ENCODE peak calls at places on chromosomes 6 and 20, in five cellular contexts. I is heart right ventricle, P is H9, T is mammary epithelial cell, R is breast epithelium. V is an unnamed sample.

GRCh38 chr6:142954844-142955243 is 9.9 kb upstream of the HIVEP2 start:
- DNase-seq in P (no peak), T (no peak), I (no peak), R (no peak), V (no peak)

GRCh38 chr20:19688031-19688806 is 69.8 kb upstream of the RIN2 start:
- DNase-seq in P (peak), I (peak), T (peak), R (peak), V (peak)

GRCh38 chr20:53828673-53829085 is 235.0 kb upstream of the ZNF217 start:
- DNase-seq in I (no peak), R (peak), P (no peak), T (peak), V (no peak)

GRCh38 chr6:147179809-147180208 is 24.4 kb upstream of the STXBP5 start:
- DNase-seq in T (no peak), R (no peak), P (no peak), I (no peak), V (no peak)

GRCh38 chr20:14935285-14935684 is 597.9 kb upstream of the FLRT3 start:
- DNase-seq in I (no peak), T (no peak), P (no peak), R (no peak), V (no peak)

GRCh38 chr6:169858935-169859351 is 107.5 kb downstream of the ERMARD start:
- DNase-seq in I (no peak), T (peak), P (no peak), R (peak), V (no peak)

GRCh38 chr6:138818496-138819194 is 22.8 kb downstream of the ECT2L start:
- DNase-seq in R (no peak), I (no peak), P (peak), T (peak), V (no peak)

GRCh38 chr6:125950293-125950692 is 6.3 kb upstream of the HINT3 start:
- DNase-seq in P (peak), T (peak), R (no peak), I (no peak), V (no peak)

GRCh38 chr6:156390621-156391378 is 386.4 kb upstream of the ARID1B start:
- DNase-seq in P (peak), T (no peak), I (no peak), R (no peak), V (no peak)

GRCh38 chr20:39190666-39191570 is 228.8 kb downstream of the DHX35 start:
- DNase-seq in R (peak), T (peak), I (no peak), P (no peak), V (no peak)

GRCh38 chr6:154471609-154472362 is 38.7 kb downstream of the CNKSR3 start:
- DNase-seq in R (no peak), I (no peak), T (peak), P (no peak), V (no peak)

GRCh38 chr20:47791084-47791599 is 5.9 kb upstream of the SULF2 start:
- DNase-seq in T (peak), I (no peak), R (no peak), P (no peak), V (no peak)

GRCh38 chr20:38453941-38454340 is 18.7 kb upstream of the RALGAPB start:
- DNase-seq in T (no peak), P (no peak), I (no peak), R (no peak), V (no peak)

GRCh38 chr6:51559059-51559458 is 528.4 kb downstream of the PKHD1 start:
- DNase-seq in I (no peak), T (peak), P (peak), R (no peak), V (peak)

GRCh38 chr6:44226368-44227137 is 3.2 kb downstream of the SLC29A1 start:
- DNase-seq in R (no peak), I (peak), P (no peak), T (no peak), V (no peak)

GRCh38 chr6:108029226-108029921 is 45.2 kb downstream of the OSTM1 start:
- DNase-seq in P (no peak), R (no peak), I (no peak), T (no peak), V (no peak)

GRCh38 chr6:140160909-140161308 is 786.5 kb upstream of the CITED2 start:
- DNase-seq in R (no peak), I (no peak), T (no peak), P (no peak), V (no peak)

GRCh38 chr6:27608916-27609883 is 136.3 kb upstream of the ZNF184 start:
- DNase-seq in R (no peak), T (peak), I (no peak), P (peak), V (no peak)

GRCh38 chr6:57108691-57109090 is 18.7 kb downstream of the ZNF451 start:
- DNase-seq in P (no peak), I (no peak), R (no peak), T (no peak), V (no peak)

GRCh38 chr6:33181141-33181540 is 11.1 kb downstream of the COL11A2 start:
- DNase-seq in P (no peak), I (no peak), T (no peak), R (no peak), V (no peak)

GRCh38 chr6:87623248-87623647 is 33.3 kb downstream of the ORC3 start:
- DNase-seq in I (no peak), R (no peak), T (no peak), P (no peak), V (no peak)

GRCh38 chr6:29632789-29633531 is at the start of gene GABBR1:
- DNase-seq in R (peak), I (peak), T (peak), P (peak), V (peak)

DNA sequence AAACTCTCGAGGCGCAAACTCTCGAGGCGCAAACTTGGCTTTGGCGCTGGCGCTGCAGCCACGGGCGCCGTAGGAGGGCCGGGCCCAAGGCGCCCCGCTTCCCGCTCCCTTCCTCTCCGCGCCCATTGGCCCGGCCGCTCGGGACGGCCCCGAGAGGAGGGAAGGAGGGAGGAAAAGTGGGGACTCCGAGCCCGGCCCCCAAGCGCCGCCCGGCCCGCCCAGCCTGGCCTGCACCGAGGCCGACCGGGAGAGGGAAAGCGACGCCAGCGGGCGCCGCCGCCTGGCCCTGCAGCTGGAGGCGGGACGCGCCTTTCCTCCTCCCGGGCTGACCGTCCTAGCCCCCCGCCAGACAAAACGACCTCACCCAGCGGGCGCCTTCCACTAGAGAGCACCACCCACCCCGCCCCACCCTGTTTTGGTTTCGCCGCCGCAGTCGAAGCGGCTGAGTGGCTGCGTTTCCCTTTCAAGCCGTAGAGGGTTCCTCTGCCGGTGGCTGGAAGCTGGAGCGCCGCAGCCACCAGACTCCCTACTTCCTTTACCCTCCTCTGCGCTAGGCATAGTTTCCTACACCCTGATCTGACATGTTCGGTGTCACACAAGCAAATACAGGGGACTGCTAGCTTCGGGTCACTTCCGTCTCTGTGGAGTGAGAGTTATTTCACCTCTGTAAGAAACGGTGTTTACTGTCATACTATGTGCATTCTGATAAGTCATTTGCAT is at the start of gene MBOAT1:
- DNase-seq in R (peak), I (peak), P (peak), T (peak), V (peak)
- TF ChIP-seq CTCF in R (no peak), I (peak), P (peak), T (peak), V (no peak)

DNA sequence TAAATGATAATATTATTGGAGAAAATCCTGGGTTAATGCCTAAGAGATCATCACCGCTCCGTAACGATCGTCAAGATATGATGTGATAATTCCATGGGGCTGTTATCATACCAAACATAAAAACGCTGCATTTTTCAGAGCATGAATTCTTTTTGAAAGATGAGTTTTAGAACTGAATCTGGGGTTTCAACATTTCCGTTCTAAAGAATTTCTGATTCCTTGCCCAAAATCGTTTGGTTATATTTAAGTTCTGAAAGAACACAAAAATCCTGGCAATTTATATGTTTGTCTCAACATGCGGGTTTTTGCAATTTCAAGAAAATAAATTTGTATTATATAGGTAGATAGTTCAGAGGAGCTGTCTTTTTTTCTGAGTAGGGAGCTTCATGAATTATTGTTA is 154.9 kb downstream of the FOXC1 start:
- DNase-seq in R (no peak), P (no peak), T (no peak), I (no peak), V (no peak)
- H3K27ac ChIP-seq in R (no peak), P (no peak), T (no peak), I (no peak), V (no peak)

GRCh38 chr6:158185729-158186456 is 17.7 kb downstream of the GTF2H5 start:
- DNase-seq in T (peak), I (no peak), R (no peak), P (no peak), V (no peak)

GRCh38 chr6:158188591-158188990 is 20.4 kb downstream of the GTF2H5 start:
- DNase-seq in T (no peak), P (no peak), R (no peak), I (no peak), V (no peak)

GRCh38 chr6:158184598-158184997 is 16.4 kb downstream of the GTF2H5 start:
- DNase-seq in T (no peak), R (no peak), P (no peak), I (no peak), V (no peak)
- TF ChIP-seq CTCF in T (no peak), R (no peak), P (no peak), I (no peak), V (no peak)

DNA sequence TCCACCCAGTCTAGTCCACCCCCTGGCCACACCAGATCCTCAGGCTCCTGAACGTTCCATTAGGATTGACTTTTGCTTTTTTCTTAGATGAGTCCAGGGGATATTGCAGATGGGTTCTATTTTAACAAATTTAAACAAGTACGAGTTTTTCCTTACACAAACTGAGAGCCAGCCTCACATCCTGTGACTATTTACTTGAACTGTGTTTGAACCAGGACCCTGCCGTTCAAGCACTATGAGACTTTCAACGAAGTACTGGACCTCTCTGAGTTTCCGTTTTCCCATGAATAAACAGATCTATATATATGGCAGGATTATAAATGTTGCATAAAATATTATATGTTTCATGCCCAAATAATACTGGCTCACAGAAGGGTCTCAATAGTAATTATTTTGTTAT is 1.4 kb upstream of the METTL24 start:
- DNase-seq in T (no peak), P (no peak), R (no peak), I (no peak), V (no peak)
- H3K27ac ChIP-seq in T (no peak), P (no peak), R (no peak), I (no peak), V (no peak)

GRCh38 chr6:72619883-72620696 is 1.8 kb upstream of the KCNQ5 start:
- DNase-seq in I (peak), R (no peak), T (no peak), P (peak), V (no peak)
- TF ChIP-seq CTCF in I (no peak), R (no peak), T (no peak), P (no peak), V (no peak)

GRCh38 chr6:54193560-54193959 is 82.3 kb downstream of the MLIP start:
- DNase-seq in I (no peak), P (no peak), T (no peak), R (no peak), V (no peak)
- H3K27ac ChIP-seq in I (peak), P (no peak), T (no peak), R (no peak), V (no peak)